ENCODE peak calls at places on chromosomes 4 and X, in six cellular contexts. G is suprapubic skin, S is A673, N is pancreas, Z is Peyer's patch, A is IMR-90. U is an unnamed sample. For H3K4me1, the result is how much of the 10 kb centered on the place peaks cover.

GRCh38 chrX:12894074-12894691 is 12.2 kb upstream of the TLR8 start:
- DNase-seq in Z (peak), A (peak), G (no peak), S (peak), N (peak), U (no peak)

GRCh38 chrX:68732906-68733493 is 85.5 kb downstream of the STARD8 start:
- DNase-seq in S (peak), N (peak), G (no peak), Z (peak), A (peak), U (peak)

GRCh38 chrX:129957241-129958099 is 25.0 kb upstream of the BCORL1 start:
- DNase-seq in A (peak), N (peak), S (peak), G (no peak), Z (peak), U (peak)

GRCh38 chrX:87572911-87573310 is 55.3 kb downstream of the KLHL4 start:
- DNase-seq in S (no peak), G (no peak), Z (no peak), N (no peak), A (no peak), U (no peak)

GRCh38 chrX:103347682-103348397 is 8.5 kb upstream of the TCEAL9 start:
- DNase-seq in Z (no peak), N (no peak), S (no peak), G (no peak), A (no peak), U (no peak)

GRCh38 chr4:77538144-77538543 is 67.5 kb upstream of the CXCL13 start:
- DNase-seq in S (no peak), A (peak), N (no peak), G (no peak), Z (no peak), U (no peak)

GRCh38 chr4:7166981-7167700 is 25.2 kb upstream of the SORCS2 start:
- DNase-seq in A (no peak), Z (peak), N (peak), S (no peak), G (peak), U (no peak)

GRCh38 chr4:10045481-10045880 is 24.2 kb upstream of the SLC2A9 start:
- DNase-seq in S (no peak), A (peak), Z (no peak), G (no peak), N (no peak), U (no peak)

GRCh38 chrX:129323115-129323514 is 200.2 kb downstream of the SMARCA1 start:
- DNase-seq in G (no peak), A (peak), S (no peak), N (no peak), Z (no peak), U (no peak)

GRCh38 chr4:162644346-162644745 is 480.5 kb upstream of the FSTL5 start:
- DNase-seq in G (no peak), Z (no peak), N (no peak), S (no peak), A (no peak), U (no peak)

GRCh38 chr4:84673475-84674230 is 90.7 kb downstream of the CDS1 start:
- DNase-seq in A (peak), Z (no peak), S (peak), N (no peak), G (no peak), U (no peak)

GRCh38 chr4:175622887-175623286 is 189.2 kb downstream of the GPM6A start:
- DNase-seq in G (no peak), N (no peak), A (no peak), Z (no peak), S (no peak), U (no peak)

GRCh38 chrX:102580891-102581290 is 18.4 kb upstream of the ARMCX5 start:
- DNase-seq in Z (no peak), N (no peak), S (no peak), A (no peak), G (no peak), U (no peak)

GRCh38 chrX:78375894-78376293 is 48.5 kb upstream of the CYSLTR1 start:
- DNase-seq in G (no peak), S (peak), N (no peak), Z (no peak), A (no peak), U (no peak)

GRCh38 chrX:614136-614535 is 16.5 kb upstream of the SHOX start:
- DNase-seq in N (no peak), A (no peak), G (no peak), Z (no peak), S (no peak), U (peak)

GRCh38 chr4:164935363-164935762 is 42.1 kb downstream of the TRIM61 start:
- DNase-seq in A (no peak), S (peak), G (no peak), Z (no peak), N (no peak), U (no peak)

GRCh38 chr4:68904786-68905185 is 46.8 kb downstream of the UGT2A3 start:
- DNase-seq in A (no peak), Z (peak), N (no peak), G (no peak), S (no peak), U (no peak)

GRCh38 chr4:108512615-108513505 is 107.5 kb upstream of the RPL34 start:
- DNase-seq in N (peak), G (no peak), A (peak), Z (no peak), S (peak), U (no peak)

GRCh38 chr4:105369988-105370387 is 103.9 kb downstream of the PPA2 start:
- DNase-seq in Z (no peak), S (no peak), N (no peak), A (peak), G (no peak), U (no peak)

GRCh38 chr4:170777663-170778062 is 687.9 kb upstream of the AADAT start:
- DNase-seq in Z (no peak), S (no peak), A (no peak), G (no peak), N (no peak), U (no peak)

GRCh38 chr4:153039542-153040185 is 103.5 kb downstream of the FHDC1 start:
- DNase-seq in S (no peak), G (no peak), A (no peak), N (no peak), Z (no peak), U (no peak)

GRCh38 chrX:23900220-23900797 is 7.4 kb downstream of the APOO start:
- DNase-seq in G (no peak), S (no peak), N (no peak), A (no peak), Z (no peak), U (no peak)

GRCh38 chrX:9902651-9903050 is 64.5 kb upstream of the CLDN34 start:
- DNase-seq in S (no peak), G (no peak), N (no peak), Z (no peak), A (peak), U (no peak)

GRCh38 chrX:123961268-123962005 is at the start of gene STAG2:
- DNase-seq in Z (peak), A (peak), G (no peak), N (peak), S (peak), U (peak)

GRCh38 chr4:102172341-102172740 is 172.9 kb downstream of the SLC39A8 start:
- DNase-seq in N (no peak), G (no peak), Z (no peak), A (no peak), S (no peak), U (no peak)

GRCh38 chr4:7007944-7008343 is 35.2 kb upstream of the TADA2B start:
- DNase-seq in G (no peak), Z (no peak), A (peak), S (no peak), N (no peak), U (no peak)

GRCh38 chr4:997375-998071 is 4.3 kb upstream of the SLC26A1 start:
- DNase-seq in S (no peak), Z (no peak), G (no peak), N (peak), A (no peak), U (no peak)

GRCh38 chr4:67770422-67770821 is 16.2 kb upstream of the GNRHR start:
- DNase-seq in G (no peak), Z (no peak), S (no peak), N (no peak), A (no peak), U (no peak)

GRCh38 chrX:53831662-53832635 is 145.4 kb upstream of the HUWE1 start:
- DNase-seq in G (no peak), Z (no peak), N (no peak), A (peak), S (peak), U (no peak)

GRCh38 chrX:70129811-70130210 is 3.4 kb upstream of the IGBP1 start:
- DNase-seq in N (no peak), G (no peak), A (peak), Z (no peak), S (no peak), U (no peak)

GRCh38 chr4:181301735-181302380 is 941.3 kb upstream of the TENM3 start:
- DNase-seq in A (peak), Z (peak), G (no peak), N (peak), S (peak), U (no peak)

DNA sequence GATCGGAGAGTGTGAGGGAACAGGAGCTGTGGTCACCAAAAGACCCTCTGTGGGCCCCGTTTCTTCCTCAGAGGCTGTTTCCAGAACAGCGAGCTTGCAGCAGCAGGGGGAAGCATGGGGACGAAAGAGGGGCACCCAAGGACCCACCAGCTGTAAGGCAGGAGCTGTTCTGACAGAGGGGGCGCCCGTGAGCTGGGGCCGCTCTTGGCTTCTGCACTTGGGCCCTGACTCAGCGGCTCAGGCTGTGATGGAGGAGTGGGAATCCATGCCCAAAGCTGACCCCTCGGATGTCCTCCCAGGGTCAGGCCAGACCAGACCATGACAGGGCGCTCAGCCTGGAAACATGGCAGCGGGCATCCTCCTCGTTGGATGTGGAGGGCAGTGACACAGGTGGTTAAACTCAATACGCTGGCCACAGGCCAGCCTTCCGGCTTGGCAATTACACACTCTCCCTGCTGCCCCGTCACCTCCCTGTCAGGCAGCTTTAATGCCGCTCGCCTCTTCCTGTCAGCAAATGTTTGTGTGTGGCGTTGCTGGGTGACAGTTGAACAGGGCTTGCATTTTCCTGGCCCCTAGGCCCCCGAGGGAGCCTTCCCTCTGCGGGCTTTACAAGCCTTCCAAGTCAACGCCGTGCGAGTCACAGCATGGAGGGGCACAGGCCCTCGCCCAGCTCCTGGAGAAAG is 620.2 kb downstream of the BCOR start:
- DNase-seq in Z (peak), G (no peak), S (no peak), N (no peak), A (no peak), U (no peak)
- TF ChIP-seq CTCF in Z (no peak), G (no peak), S (peak), N (no peak), A (no peak), U (no peak)

DNA sequence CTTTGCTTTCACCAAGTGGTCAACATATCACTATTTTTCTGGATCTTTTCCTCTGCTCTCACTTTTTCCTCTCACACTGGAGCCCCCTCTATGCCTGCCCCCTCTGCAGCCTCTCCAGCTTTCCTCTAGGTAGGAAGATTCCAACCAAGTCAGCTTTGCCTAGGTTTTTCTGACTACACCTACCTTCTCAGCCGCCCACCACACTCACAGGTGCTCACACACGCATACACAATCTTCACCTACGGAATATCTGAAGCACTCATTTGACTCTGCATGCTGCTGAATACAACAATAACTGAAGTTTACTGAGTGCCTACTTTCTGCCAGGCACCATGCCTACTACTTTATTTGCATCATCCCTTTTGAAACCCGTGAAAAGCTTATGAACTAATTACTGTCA is 328.0 kb downstream of the PPP3CA start:
- DNase-seq in N (no peak), A (no peak), Z (no peak), G (no peak), S (no peak), U (no peak)
- H3K4me1 ChIP-seq in N (under half), A (under half), Z (under half), G (under half), S (under half), U (under half)

GRCh38 chrX:7542566-7542965 is 300.4 kb upstream of the VCX start:
- DNase-seq in Z (no peak), S (no peak), N (no peak), G (no peak), A (no peak), U (no peak)
- TF ChIP-seq CTCF in Z (no peak), S (no peak), N (no peak), G (no peak), A (no peak), U (no peak)

DNA sequence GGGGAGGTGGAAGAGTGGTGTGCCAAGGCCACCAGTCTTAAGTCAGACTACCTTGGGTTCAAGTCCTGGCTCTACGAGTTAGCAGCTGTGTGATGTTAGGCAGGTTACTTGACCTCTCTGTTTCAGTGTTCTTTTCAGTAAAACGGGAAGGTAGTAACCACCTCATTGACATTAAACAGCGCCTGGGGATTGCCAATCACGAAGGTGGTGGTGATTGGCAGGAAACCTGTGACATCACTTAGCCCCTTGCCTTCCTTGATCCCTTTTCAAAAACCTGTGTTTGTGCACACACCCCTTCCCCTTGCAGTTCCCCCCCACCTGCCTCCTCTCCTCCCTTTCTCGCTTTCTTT is 7.6 kb downstream of the KLF3 start:
- DNase-seq in S (no peak), A (no peak), G (no peak), N (no peak), Z (no peak), U (no peak)
- H3K4me1 ChIP-seq in S (half or more), A (under half), G (half or more), N (half or more), Z (under half), U (under half)

GRCh38 chr4:155597933-155598451 is 68.7 kb upstream of the GUCY1A1 start:
- DNase-seq in N (no peak), A (peak), G (no peak), S (no peak), Z (no peak), U (no peak)

GRCh38 chr4:155600246-155600645 is 66.4 kb upstream of the GUCY1A1 start:
- DNase-seq in N (no peak), Z (no peak), G (no peak), S (no peak), A (no peak), U (no peak)

GRCh38 chr4:155599596-155599995 is 67.1 kb upstream of the GUCY1A1 start:
- DNase-seq in Z (no peak), G (no peak), N (no peak), S (no peak), A (no peak), U (no peak)

GRCh38 chr4:155599102-155599501 is 67.5 kb upstream of the GUCY1A1 start:
- DNase-seq in A (no peak), Z (no peak), S (no peak), G (no peak), N (no peak), U (no peak)

DNA sequence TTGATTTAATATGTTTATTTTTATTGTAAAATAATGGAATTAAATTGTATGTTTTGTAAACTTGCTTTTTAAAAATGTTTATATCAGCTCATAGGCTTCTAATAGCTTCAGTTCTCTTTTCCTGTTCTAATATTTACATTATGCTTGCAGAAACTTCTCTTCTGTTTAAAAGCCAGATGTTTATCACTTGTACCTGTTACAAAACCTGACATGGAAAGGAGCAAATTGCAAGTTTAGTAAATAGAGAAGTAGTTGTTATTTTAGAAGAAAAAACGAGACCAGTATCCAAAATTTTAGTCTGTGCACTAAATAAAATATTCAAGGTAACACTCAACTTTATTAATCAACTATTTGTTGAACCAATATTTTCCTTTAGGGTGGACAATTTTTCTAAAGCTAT is 69.4 kb upstream of the GUCY1A1 start:
- DNase-seq in Z (no peak), S (no peak), A (no peak), N (no peak), G (no peak), U (no peak)
- TF ChIP-seq CTCF in Z (no peak), S (no peak), A (no peak), N (no peak), G (no peak), U (no peak)

GRCh38 chrX:41337140-41337539 is 3.2 kb downstream of the DDX3X start:
- DNase-seq in Z (no peak), G (no peak), A (peak), N (no peak), S (no peak), U (no peak)
- H3K4me1 ChIP-seq in Z (under half), G (under half), A (under half), N (under half), S (under half), U (under half)

GRCh38 chr4:2552806-2553205 is 16.4 kb downstream of the FAM193A start:
- DNase-seq in Z (no peak), N (no peak), G (no peak), S (no peak), A (no peak), U (no peak)
- TF ChIP-seq CTCF in Z (no peak), N (no peak), G (no peak), S (no peak), A (no peak), U (no peak)

U was measured in lung.